ENCODE peak calls at places on chromosomes 2 and 18, in five cellular contexts. One of them, this sample, is unnamed.

GRCh38 chr2:10220516-10221391 is 82.0 kb upstream of the HPCAL1 start:
- DNase-seq in brain microvascular endothelial cell: peak
- DNase-seq in cardiac fibroblast: peak
- DNase-seq in retinal pigment epithelial cell: no peak
- DNase-seq in CD4-positive, alpha-beta T cell: no peak
- DNase-seq in this sample: peak

GRCh38 chr2:17148298-17149228 is 369.7 kb downstream of the RAD51AP2 start:
- DNase-seq in brain microvascular endothelial cell: peak
- DNase-seq in retinal pigment epithelial cell: no peak
- DNase-seq in CD4-positive, alpha-beta T cell: no peak
- DNase-seq in cardiac fibroblast: peak
- DNase-seq in this sample: peak

GRCh38 chr2:185633621-185634020 is 105.0 kb upstream of the FSIP2 start:
- DNase-seq in retinal pigment epithelial cell: no peak
- DNase-seq in brain microvascular endothelial cell: no peak
- DNase-seq in cardiac fibroblast: no peak
- DNase-seq in CD4-positive, alpha-beta T cell: no peak
- DNase-seq in this sample: no peak

GRCh38 chr2:199727801-199728200 is 123.2 kb downstream of the FTCDNL1 start:
- DNase-seq in brain microvascular endothelial cell: no peak
- DNase-seq in CD4-positive, alpha-beta T cell: no peak
- DNase-seq in retinal pigment epithelial cell: no peak
- DNase-seq in cardiac fibroblast: no peak
- DNase-seq in this sample: no peak

GRCh38 chr2:101816598-101816997 is 119.1 kb downstream of the MAP4K4 start:
- DNase-seq in brain microvascular endothelial cell: no peak
- DNase-seq in CD4-positive, alpha-beta T cell: no peak
- DNase-seq in cardiac fibroblast: no peak
- DNase-seq in retinal pigment epithelial cell: no peak
- DNase-seq in this sample: no peak

GRCh38 chr2:187581125-187581896 is 27.1 kb upstream of the TFPI start:
- DNase-seq in CD4-positive, alpha-beta T cell: no peak
- DNase-seq in brain microvascular endothelial cell: peak
- DNase-seq in retinal pigment epithelial cell: no peak
- DNase-seq in cardiac fibroblast: peak
- DNase-seq in this sample: peak

GRCh38 chr2:207252979-207253640 is 87.4 kb upstream of the KLF7 start:
- DNase-seq in retinal pigment epithelial cell: no peak
- DNase-seq in cardiac fibroblast: no peak
- DNase-seq in CD4-positive, alpha-beta T cell: no peak
- DNase-seq in brain microvascular endothelial cell: peak
- DNase-seq in this sample: no peak

GRCh38 chr2:15939854-15940660 is at the start of gene MYCN:
- DNase-seq in retinal pigment epithelial cell: no peak
- DNase-seq in cardiac fibroblast: peak
- DNase-seq in CD4-positive, alpha-beta T cell: no peak
- DNase-seq in brain microvascular endothelial cell: peak
- DNase-seq in this sample: peak

GRCh38 chr18:76524900-76525698 is 30.1 kb upstream of the ZNF516 start:
- DNase-seq in CD4-positive, alpha-beta T cell: no peak
- DNase-seq in retinal pigment epithelial cell: peak
- DNase-seq in cardiac fibroblast: peak
- DNase-seq in brain microvascular endothelial cell: peak
- DNase-seq in this sample: peak

GRCh38 chr2:239570216-239570925 is 169.6 kb upstream of the HDAC4 start:
- DNase-seq in brain microvascular endothelial cell: no peak
- DNase-seq in CD4-positive, alpha-beta T cell: no peak
- DNase-seq in cardiac fibroblast: no peak
- DNase-seq in retinal pigment epithelial cell: no peak
- DNase-seq in this sample: no peak

DNA sequence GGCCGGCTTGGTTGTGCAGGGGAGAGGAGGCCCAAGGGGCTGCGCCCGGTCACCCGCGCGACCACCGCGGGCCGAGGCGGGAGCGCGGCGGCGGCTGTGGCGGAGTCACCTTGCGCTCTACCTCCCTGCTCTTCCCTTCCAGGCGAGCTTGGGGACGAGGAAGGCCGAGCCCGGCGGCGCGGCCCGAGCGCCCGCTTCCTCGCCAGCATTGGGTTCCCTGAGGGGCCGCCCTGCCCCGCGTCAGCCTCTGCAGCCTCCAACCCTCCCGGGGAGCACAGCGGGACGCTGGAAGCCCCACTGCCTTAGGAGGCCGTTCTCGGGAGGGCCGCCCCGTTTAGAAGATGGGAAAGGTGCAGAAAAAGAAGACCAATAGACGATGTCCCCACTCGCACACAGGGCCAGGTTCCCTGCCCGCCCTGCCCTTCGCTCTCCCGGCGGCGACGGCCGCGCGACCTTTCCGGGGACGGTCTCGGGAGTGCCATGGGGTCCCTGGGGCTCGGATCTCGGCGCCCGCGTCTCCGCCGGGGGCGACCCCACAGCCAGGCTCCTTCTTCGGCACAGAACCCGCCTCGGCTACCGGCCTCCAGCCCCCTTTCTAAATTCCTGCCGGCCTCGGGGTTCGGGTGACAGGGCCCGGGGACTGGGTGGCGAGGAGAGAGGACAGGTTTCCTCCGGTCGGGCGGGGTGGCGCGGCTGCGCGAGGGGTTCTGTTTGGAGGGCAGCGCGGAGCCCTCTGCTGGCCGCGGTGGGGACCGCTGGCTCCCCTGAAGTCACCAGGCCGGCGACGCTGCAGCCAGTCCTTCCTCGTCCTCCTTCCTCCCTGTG is 85.5 kb downstream of the HS6ST1 start:
- DNase-seq in brain microvascular endothelial cell: peak
- DNase-seq in retinal pigment epithelial cell: peak
- DNase-seq in cardiac fibroblast: peak
- DNase-seq in CD4-positive, alpha-beta T cell: peak
- DNase-seq in this sample: peak
- TF ChIP-seq CTCF in brain microvascular endothelial cell: peak
- TF ChIP-seq CTCF in retinal pigment epithelial cell: peak
- TF ChIP-seq CTCF in cardiac fibroblast: peak
- TF ChIP-seq CTCF in CD4-positive, alpha-beta T cell: peak
- TF ChIP-seq CTCF in this sample: peak

GRCh38 chr18:21855432-21855831 is 114.8 kb downstream of the MIB1 start:
- DNase-seq in retinal pigment epithelial cell: no peak
- DNase-seq in cardiac fibroblast: no peak
- DNase-seq in CD4-positive, alpha-beta T cell: no peak
- DNase-seq in brain microvascular endothelial cell: no peak
- DNase-seq in this sample: no peak

GRCh38 chr18:21853020-21853419 is 112.4 kb downstream of the MIB1 start:
- DNase-seq in CD4-positive, alpha-beta T cell: no peak
- DNase-seq in retinal pigment epithelial cell: no peak
- DNase-seq in cardiac fibroblast: peak
- DNase-seq in brain microvascular endothelial cell: peak
- DNase-seq in this sample: no peak

GRCh38 chr18:21853972-21854563 is 113.5 kb downstream of the MIB1 start:
- DNase-seq in brain microvascular endothelial cell: no peak
- DNase-seq in cardiac fibroblast: no peak
- DNase-seq in retinal pigment epithelial cell: no peak
- DNase-seq in CD4-positive, alpha-beta T cell: no peak
- DNase-seq in this sample: peak

GRCh38 chr18:21851327-21851961 is 110.9 kb downstream of the MIB1 start:
- DNase-seq in CD4-positive, alpha-beta T cell: no peak
- DNase-seq in retinal pigment epithelial cell: no peak
- DNase-seq in brain microvascular endothelial cell: no peak
- DNase-seq in cardiac fibroblast: peak
- DNase-seq in this sample: peak
- TF ChIP-seq CTCF in CD4-positive, alpha-beta T cell: peak
- TF ChIP-seq CTCF in retinal pigment epithelial cell: peak
- TF ChIP-seq CTCF in brain microvascular endothelial cell: peak
- TF ChIP-seq CTCF in cardiac fibroblast: peak
- TF ChIP-seq CTCF in this sample: peak

DNA sequence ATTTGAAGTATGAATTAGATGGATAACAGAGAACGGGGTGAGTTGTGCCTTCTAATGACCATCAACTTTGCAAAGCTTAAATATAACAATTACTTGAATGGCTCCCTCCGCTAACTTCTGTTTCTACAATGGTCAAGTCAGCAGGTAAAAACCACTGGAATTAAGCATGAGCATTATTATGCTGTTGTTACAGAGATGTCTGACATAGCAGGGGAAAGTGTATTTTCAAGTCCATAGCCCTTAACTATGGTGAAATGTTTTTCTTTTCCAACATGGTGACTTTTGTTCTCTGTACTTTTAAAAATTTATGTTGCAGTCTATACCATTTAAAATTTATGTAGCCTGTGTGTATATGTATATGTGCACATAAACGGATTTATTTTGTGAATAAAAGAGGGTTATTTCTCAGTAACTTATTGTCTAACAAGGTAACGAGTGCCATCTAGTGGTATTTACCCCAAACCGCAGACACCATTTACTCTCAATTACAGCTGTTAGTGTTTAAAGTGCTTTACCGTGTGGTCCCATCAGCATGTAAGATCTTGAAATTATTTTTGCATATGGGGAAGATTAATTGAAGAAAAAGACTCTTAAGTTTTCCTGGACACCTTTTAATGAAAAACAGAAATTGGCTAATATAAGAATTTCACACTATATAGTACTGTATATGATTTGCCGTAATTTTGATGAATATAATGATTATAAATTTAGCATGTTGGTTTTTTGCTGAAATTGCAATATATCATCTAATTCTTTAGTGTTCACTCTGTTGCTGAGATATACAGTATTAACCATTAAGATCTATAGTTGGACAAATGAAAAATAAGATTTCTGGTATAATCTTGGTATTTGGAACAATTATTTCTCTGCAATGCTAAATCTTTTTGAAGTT is 78.2 kb downstream of the UBE2E3 start:
- DNase-seq in brain microvascular endothelial cell: peak
- DNase-seq in CD4-positive, alpha-beta T cell: peak
- DNase-seq in retinal pigment epithelial cell: no peak
- DNase-seq in cardiac fibroblast: peak
- DNase-seq in this sample: peak
- TF ChIP-seq CTCF in brain microvascular endothelial cell: peak
- TF ChIP-seq CTCF in CD4-positive, alpha-beta T cell: peak
- TF ChIP-seq CTCF in retinal pigment epithelial cell: peak
- TF ChIP-seq CTCF in cardiac fibroblast: peak
- TF ChIP-seq CTCF in this sample: peak

GRCh38 chr2:240914645-240915525 is 8.7 kb downstream of the CROCC2 start:
- DNase-seq in cardiac fibroblast: no peak
- DNase-seq in brain microvascular endothelial cell: no peak
- DNase-seq in CD4-positive, alpha-beta T cell: no peak
- DNase-seq in retinal pigment epithelial cell: no peak
- DNase-seq in this sample: no peak
- TF ChIP-seq CTCF in cardiac fibroblast: no peak
- TF ChIP-seq CTCF in brain microvascular endothelial cell: no peak
- TF ChIP-seq CTCF in CD4-positive, alpha-beta T cell: no peak
- TF ChIP-seq CTCF in retinal pigment epithelial cell: no peak
- TF ChIP-seq CTCF in this sample: no peak

GRCh38 chr18:8056723-8057122 is 489.6 kb downstream of the PTPRM start:
- DNase-seq in cardiac fibroblast: no peak
- DNase-seq in brain microvascular endothelial cell: no peak
- DNase-seq in CD4-positive, alpha-beta T cell: no peak
- DNase-seq in retinal pigment epithelial cell: no peak
- DNase-seq in this sample: no peak

GRCh38 chr18:8049147-8049546 is 482.0 kb downstream of the PTPRM start:
- DNase-seq in CD4-positive, alpha-beta T cell: no peak
- DNase-seq in retinal pigment epithelial cell: no peak
- DNase-seq in brain microvascular endothelial cell: no peak
- DNase-seq in cardiac fibroblast: peak
- DNase-seq in this sample: no peak

GRCh38 chr18:8051388-8051787 is 484.3 kb downstream of the PTPRM start:
- DNase-seq in brain microvascular endothelial cell: no peak
- DNase-seq in cardiac fibroblast: peak
- DNase-seq in CD4-positive, alpha-beta T cell: no peak
- DNase-seq in retinal pigment epithelial cell: no peak
- DNase-seq in this sample: no peak

GRCh38 chr18:8050616-8051314 is 483.6 kb downstream of the PTPRM start:
- DNase-seq in cardiac fibroblast: peak
- DNase-seq in brain microvascular endothelial cell: no peak
- DNase-seq in retinal pigment epithelial cell: no peak
- DNase-seq in CD4-positive, alpha-beta T cell: no peak
- DNase-seq in this sample: no peak

GRCh38 chr18:8052237-8052701 is 485.2 kb downstream of the PTPRM start:
- DNase-seq in cardiac fibroblast: peak
- DNase-seq in CD4-positive, alpha-beta T cell: no peak
- DNase-seq in brain microvascular endothelial cell: peak
- DNase-seq in retinal pigment epithelial cell: no peak
- DNase-seq in this sample: peak
- TF ChIP-seq CTCF in cardiac fibroblast: no peak
- TF ChIP-seq CTCF in CD4-positive, alpha-beta T cell: no peak
- TF ChIP-seq CTCF in brain microvascular endothelial cell: no peak
- TF ChIP-seq CTCF in retinal pigment epithelial cell: peak
- TF ChIP-seq CTCF in this sample: no peak

GRCh38 chr18:62566199-62566598 is 43.4 kb downstream of the ZCCHC2 start:
- DNase-seq in CD4-positive, alpha-beta T cell: no peak
- DNase-seq in cardiac fibroblast: peak
- DNase-seq in retinal pigment epithelial cell: no peak
- DNase-seq in brain microvascular endothelial cell: no peak
- DNase-seq in this sample: peak
- TF ChIP-seq CTCF in CD4-positive, alpha-beta T cell: peak
- TF ChIP-seq CTCF in cardiac fibroblast: peak
- TF ChIP-seq CTCF in retinal pigment epithelial cell: peak
- TF ChIP-seq CTCF in brain microvascular endothelial cell: peak
- TF ChIP-seq CTCF in this sample: peak

DNA sequence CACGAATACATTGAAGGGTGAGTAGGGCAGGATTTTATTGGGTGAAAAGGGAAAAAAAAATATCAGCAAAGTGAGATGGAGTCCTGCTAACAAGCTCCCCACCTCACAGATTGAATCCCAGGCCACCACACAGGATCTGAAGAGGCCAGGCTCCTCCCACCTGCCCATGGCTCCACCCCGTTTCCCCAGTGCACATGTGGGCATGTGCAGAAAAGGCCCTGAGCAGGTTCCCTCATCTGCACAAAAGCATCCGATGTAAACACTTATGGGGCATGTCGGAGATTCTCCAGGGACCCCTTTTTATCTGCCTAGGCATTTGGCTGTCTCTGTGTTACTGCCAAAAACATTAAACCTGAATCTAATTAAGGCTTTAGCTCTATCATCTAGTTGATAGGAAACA is 35.2 kb downstream of the SKA1 start:
- DNase-seq in CD4-positive, alpha-beta T cell: no peak
- DNase-seq in brain microvascular endothelial cell: no peak
- DNase-seq in retinal pigment epithelial cell: no peak
- DNase-seq in cardiac fibroblast: no peak
- DNase-seq in this sample: no peak
- TF ChIP-seq CTCF in CD4-positive, alpha-beta T cell: no peak
- TF ChIP-seq CTCF in brain microvascular endothelial cell: no peak
- TF ChIP-seq CTCF in retinal pigment epithelial cell: no peak
- TF ChIP-seq CTCF in cardiac fibroblast: no peak
- TF ChIP-seq CTCF in this sample: no peak

GRCh38 chr2:19955544-19956422 is 34.1 kb downstream of the WDR35 start:
- DNase-seq in cardiac fibroblast: peak
- DNase-seq in brain microvascular endothelial cell: peak
- DNase-seq in CD4-positive, alpha-beta T cell: peak
- DNase-seq in retinal pigment epithelial cell: peak
- DNase-seq in this sample: peak
- TF ChIP-seq CTCF in cardiac fibroblast: peak
- TF ChIP-seq CTCF in brain microvascular endothelial cell: peak
- TF ChIP-seq CTCF in CD4-positive, alpha-beta T cell: peak
- TF ChIP-seq CTCF in retinal pigment epithelial cell: peak
- TF ChIP-seq CTCF in this sample: peak